ENCODE peak calls at places on chromosome 2, in nine cellular contexts. P is prostate gland, K is HCT116, R is A549, V is uterus, Y is H1, I is GM12891, O is vagina, C is testis. E is an unnamed sample.

GRCh38 chr2:10452334-10452733 is 4.2 kb upstream of the ODC1 start:
- DNase-seq in I (no peak), R (peak), Y (no peak), P (peak), C (no peak), O (no peak), K (no peak), V (no peak), E (peak)

GRCh38 chr2:9191044-9191481 is 15.5 kb upstream of the ASAP2 start:
- DNase-seq in P (no peak), O (no peak), I (no peak), C (peak), Y (no peak), R (no peak), V (peak), K (no peak), E (no peak)

GRCh38 chr2:161308178-161308955 is at the start of gene PSMD14:
- DNase-seq in O (peak), V (peak), Y (peak), P (peak), C (peak), I (peak), K (peak), R (peak), E (peak)

GRCh38 chr2:40352321-40353099 is 99.4 kb downstream of the SLC8A1 start:
- DNase-seq in R (no peak), V (no peak), C (no peak), K (no peak), P (no peak), Y (no peak), O (no peak), I (no peak), E (no peak)

GRCh38 chr2:20189299-20189931 is 35.5 kb downstream of the SDC1 start:
- DNase-seq in V (no peak), K (no peak), Y (no peak), C (no peak), O (no peak), P (no peak), R (no peak), I (no peak), E (no peak)

GRCh38 chr2:207937818-207938217 is 87.5 kb downstream of the PLEKHM3 start:
- DNase-seq in C (no peak), O (no peak), I (no peak), R (no peak), V (no peak), P (no peak), Y (no peak), K (no peak), E (no peak)

GRCh38 chr2:79860233-79861058 is 347.6 kb downstream of the CTNNA2 start:
- DNase-seq in K (no peak), C (no peak), V (no peak), I (no peak), Y (no peak), P (no peak), O (no peak), R (peak), E (peak)

GRCh38 chr2:189293164-189293563 is 113.6 kb upstream of the COL5A2 start:
- DNase-seq in O (no peak), C (no peak), V (no peak), I (no peak), P (no peak), K (no peak), Y (no peak), R (no peak), E (no peak)

GRCh38 chr2:128306081-128306930 is 12.4 kb downstream of the HS6ST1 start:
- DNase-seq in C (no peak), Y (no peak), V (peak), K (no peak), R (peak), P (peak), O (no peak), I (no peak), E (no peak)

GRCh38 chr2:128305555-128306080 is 13.1 kb downstream of the HS6ST1 start:
- DNase-seq in R (no peak), C (no peak), O (no peak), K (no peak), V (no peak), Y (no peak), I (peak), P (no peak), E (no peak)

GRCh38 chr2:128308284-128308731 is 10.4 kb downstream of the HS6ST1 start:
- DNase-seq in C (no peak), V (peak), Y (no peak), I (no peak), K (no peak), O (no peak), P (no peak), R (no peak), E (no peak)

GRCh38 chr2:128307595-128307994 is 11.1 kb downstream of the HS6ST1 start:
- DNase-seq in V (peak), P (no peak), K (no peak), O (no peak), R (no peak), Y (no peak), I (no peak), C (no peak), E (no peak)

DNA sequence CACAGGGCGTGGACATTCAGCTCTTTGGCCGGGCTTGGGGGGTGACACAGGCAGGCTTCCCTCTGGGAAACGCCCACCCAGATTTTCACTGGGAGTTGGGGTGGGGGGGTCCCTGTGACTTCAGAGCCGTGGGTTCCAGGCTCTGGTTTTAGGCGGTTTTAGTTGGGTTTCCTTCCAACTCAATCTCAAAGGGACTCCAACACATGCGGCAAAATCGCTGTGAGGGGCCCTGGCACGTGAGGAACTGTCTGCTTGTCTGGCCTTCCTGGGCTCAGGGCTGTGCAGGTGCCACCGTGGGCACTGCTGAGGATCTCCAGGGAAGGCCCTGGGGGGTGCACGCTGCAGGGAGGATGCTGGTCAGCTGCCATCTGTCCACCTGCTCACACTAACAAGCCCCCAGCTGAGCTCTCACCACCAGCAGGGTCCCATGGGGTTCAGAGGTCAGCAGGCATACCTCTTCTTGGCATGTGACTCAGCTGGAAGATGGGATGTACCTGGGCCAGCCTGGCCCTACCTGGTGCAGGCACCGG is 11.7 kb downstream of the HS6ST1 start:
- DNase-seq in K (no peak), R (no peak), Y (no peak), P (no peak), C (no peak), O (no peak), I (no peak), V (no peak), E (no peak)
- TF ChIP-seq POLR2A in K (no peak), R (no peak), Y (no peak), P (no peak), C (no peak), O (no peak), I (no peak), V (no peak), E (no peak)

GRCh38 chr2:62238236-62238635 is 42.3 kb downstream of the B3GNT2 start:
- DNase-seq in P (no peak), Y (no peak), V (no peak), I (no peak), K (no peak), R (no peak), C (no peak), O (no peak), E (no peak)

GRCh38 chr2:62236499-62236898 is 40.6 kb downstream of the B3GNT2 start:
- DNase-seq in K (no peak), R (no peak), I (no peak), P (no peak), C (no peak), O (no peak), Y (no peak), V (no peak), E (no peak)

GRCh38 chr2:62231541-62231940 is 35.6 kb downstream of the B3GNT2 start:
- DNase-seq in O (no peak), C (no peak), I (no peak), P (no peak), V (no peak), Y (no peak), K (no peak), R (no peak), E (no peak)

GRCh38 chr2:62229082-62229620 is 33.2 kb downstream of the B3GNT2 start:
- DNase-seq in I (no peak), C (no peak), R (no peak), P (no peak), Y (no peak), O (no peak), K (no peak), V (no peak), E (no peak)

DNA sequence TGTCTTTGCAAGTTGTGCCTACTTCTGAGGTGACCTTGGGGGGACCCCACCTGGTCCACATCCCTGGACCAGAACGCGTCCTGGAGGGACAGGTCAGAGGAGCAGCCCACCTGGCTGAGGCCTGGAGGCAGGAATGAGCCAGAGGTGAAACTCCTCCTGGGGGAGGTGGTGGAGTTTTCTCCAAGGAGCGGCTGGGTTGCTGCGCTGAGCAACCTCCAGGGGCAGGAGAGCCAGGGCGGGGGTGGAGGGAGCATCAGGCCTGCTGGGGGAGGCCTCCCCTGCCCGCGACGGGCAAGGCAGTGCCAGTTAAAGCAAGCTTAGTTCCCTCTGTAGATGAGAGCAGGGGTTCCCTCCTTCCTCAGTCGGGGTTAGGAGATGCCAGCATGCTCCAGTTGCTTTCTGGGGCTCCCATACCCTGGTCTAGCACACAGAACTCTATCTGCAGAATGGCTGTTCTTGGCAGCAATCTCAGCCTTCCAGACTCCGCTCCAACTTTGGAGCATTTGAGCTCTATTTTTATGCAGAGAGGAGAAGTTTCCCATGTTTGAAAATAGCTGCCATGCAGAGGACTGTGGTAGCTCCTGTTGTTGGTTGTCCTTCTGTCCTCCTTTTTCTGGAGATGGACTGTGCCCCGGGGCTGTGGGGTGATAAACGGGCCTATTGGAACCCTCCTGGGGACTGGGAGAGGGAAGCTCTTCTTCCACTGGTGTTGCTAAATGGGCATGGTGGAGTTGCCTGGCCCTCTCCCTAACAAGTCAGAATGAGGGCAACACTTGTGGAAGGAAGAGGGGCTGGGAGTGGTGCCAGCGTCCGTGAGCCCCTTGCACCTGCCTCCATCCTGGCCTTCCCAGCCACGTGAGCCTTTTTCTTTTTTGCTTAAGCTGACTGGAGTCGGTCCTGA is 39.1 kb downstream of the B3GNT2 start:
- DNase-seq in R (no peak), P (no peak), V (no peak), Y (no peak), C (no peak), K (no peak), O (no peak), I (no peak), E (no peak)
- TF ChIP-seq POLR2A in R (no peak), P (no peak), V (no peak), Y (no peak), C (no peak), K (no peak), O (no peak), I (no peak), E (no peak)

GRCh38 chr2:83615491-83615890 is 843.6 kb downstream of the SUCLG1 start:
- DNase-seq in Y (no peak), P (no peak), I (no peak), R (no peak), O (no peak), V (no peak), C (no peak), K (no peak), E (no peak)

GRCh38 chr2:83613178-83613577 is 845.9 kb downstream of the SUCLG1 start:
- DNase-seq in K (no peak), V (no peak), O (no peak), P (no peak), R (no peak), Y (no peak), I (no peak), C (no peak), E (no peak)
- TF ChIP-seq POLR2A in K (no peak), V (no peak), O (no peak), P (no peak), R (no peak), Y (no peak), I (no peak), C (no peak), E (no peak)

GRCh38 chr2:112764071-112765044 is at the start of gene CKAP2L:
- DNase-seq in R (peak), Y (peak), P (peak), V (peak), O (peak), I (peak), K (peak), C (peak), E (peak)
- TF ChIP-seq POLR2A in R (no peak), Y (no peak), P (no peak), V (no peak), O (no peak), I (peak), K (peak), C (no peak), E (peak)

DNA sequence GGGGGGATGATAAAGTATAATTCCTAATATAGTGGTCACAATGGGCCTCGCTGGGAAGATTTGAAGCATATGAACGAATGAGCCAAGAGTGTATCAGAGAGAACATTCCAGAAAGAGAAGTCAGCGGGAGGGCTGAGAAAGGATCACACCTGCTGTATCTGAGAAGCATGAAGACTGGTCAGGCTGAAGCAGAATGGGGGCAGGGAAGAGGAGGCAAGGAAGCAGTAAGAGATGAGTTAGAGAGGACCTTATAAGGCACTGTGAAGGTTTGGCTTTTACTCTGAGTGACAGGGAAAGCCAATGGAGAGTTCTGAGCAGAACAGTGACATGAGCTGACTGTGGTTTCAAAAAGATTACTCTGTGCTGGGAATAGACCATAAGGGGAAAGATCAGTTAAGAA is 73.5 kb downstream of the CHN1 start:
- DNase-seq in V (no peak), Y (no peak), O (no peak), K (no peak), I (no peak), C (no peak), R (no peak), P (no peak), E (no peak)
- TF ChIP-seq POLR2A in V (no peak), Y (no peak), O (no peak), K (no peak), I (no peak), C (no peak), R (no peak), P (no peak), E (no peak)

GRCh38 chr2:74421248-74421870 is at the start of the genes C2orf81 and WDR54:
- DNase-seq in O (no peak), C (peak), P (peak), Y (peak), V (peak), R (peak), K (peak), I (peak), E (peak)
- TF ChIP-seq POLR2A in O (no peak), C (no peak), P (peak), Y (no peak), V (no peak), R (peak), K (peak), I (peak), E (peak)

E was measured in H54.